ENCODE peak calls at places on chromosomes 3 and 15, in ten cellular contexts. B is RPMI7951; I is AG09309; Q is fibroblast of the aortic adventitia; O is cardiac muscle cell; H is CD4-positive, alpha-beta T cell; E is GM03348; J is endothelial cell; F is HT1080; W is NCI-H1092. M is an unnamed sample.

GRCh38 chr3:17905996-17906395 is 163.6 kb upstream of the TBC1D5 start:
- DNase-seq in I (no peak), J (no peak), E (no peak), Q (no peak), F (peak), H (no peak), W (no peak), O (no peak), B (peak), M (no peak)

GRCh38 chr15:78241017-78241416 is 6.7 kb upstream of the ACSBG1 start:
- DNase-seq in J (peak), E (peak), I (peak), Q (peak), O (peak), F (peak), B (peak), H (peak), W (peak), M (no peak)

GRCh38 chr3:185176756-185177359 is 24.0 kb upstream of the C3orf70 start:
- DNase-seq in W (peak), J (peak), B (peak), I (no peak), F (peak), H (no peak), E (peak), Q (peak), O (peak), M (peak)

GRCh38 chr3:8780279-8780678 is 10.9 kb upstream of the OXTR start:
- DNase-seq in Q (no peak), B (no peak), E (no peak), I (no peak), F (no peak), H (no peak), W (no peak), O (no peak), J (no peak), M (no peak)

GRCh38 chr15:93291380-93291779 is 202.4 kb upstream of the RGMA start:
- DNase-seq in F (no peak), B (no peak), J (no peak), I (no peak), Q (no peak), E (no peak), W (no peak), H (no peak), O (no peak), M (no peak)

GRCh38 chr3:195365371-195365770 is 77.4 kb downstream of the ACAP2 start:
- DNase-seq in E (no peak), J (no peak), I (no peak), H (no peak), Q (no peak), B (no peak), F (peak), O (no peak), W (no peak), M (no peak)

GRCh38 chr15:59644757-59645156 is 12.6 kb downstream of the GTF2A2 start:
- DNase-seq in B (no peak), E (no peak), H (no peak), O (no peak), W (no peak), I (no peak), Q (no peak), F (no peak), J (no peak), M (no peak)

GRCh38 chr15:101497484-101498034 is 8.1 kb upstream of the PCSK6 start:
- DNase-seq in B (no peak), H (no peak), I (no peak), J (no peak), O (no peak), E (no peak), W (no peak), Q (no peak), F (no peak), M (no peak)

GRCh38 chr15:81948751-81949150 is 97.1 kb downstream of the MEX3B start:
- DNase-seq in H (no peak), W (no peak), Q (no peak), B (peak), O (no peak), J (no peak), F (peak), I (no peak), E (no peak), M (no peak)

GRCh38 chr3:51715231-51716058 is 8.6 kb downstream of the GRM2 start:
- DNase-seq in B (no peak), J (no peak), I (no peak), W (no peak), Q (no peak), H (no peak), F (no peak), O (no peak), E (no peak), M (no peak)

GRCh38 chr3:51777985-51778384 is 1.1 kb downstream of the IQCF6 start:
- DNase-seq in O (no peak), E (no peak), H (no peak), Q (no peak), B (peak), F (no peak), J (no peak), I (no peak), W (peak), M (no peak)

GRCh38 chr3:53804697-53805462 is 41.3 kb downstream of the CHDH start:
- DNase-seq in I (peak), E (peak), W (no peak), H (no peak), F (peak), Q (peak), J (no peak), B (peak), O (peak), M (peak)

GRCh38 chr15:50176869-50177268 is 5.1 kb upstream of the SLC27A2 start:
- DNase-seq in W (no peak), E (no peak), H (no peak), O (peak), I (no peak), B (no peak), J (no peak), Q (no peak), F (no peak), M (no peak)

GRCh38 chr3:124121379-124122336 is 129.7 kb upstream of the ROPN1 start:
- DNase-seq in H (no peak), Q (no peak), I (no peak), W (no peak), J (no peak), F (no peak), O (no peak), B (no peak), E (no peak), M (no peak)

GRCh38 chr3:46261926-46262594 is 19.8 kb downstream of the CCR3 start:
- DNase-seq in W (no peak), Q (peak), J (no peak), H (no peak), B (peak), I (no peak), F (no peak), O (no peak), E (no peak), M (no peak)

GRCh38 chr3:50324351-50325144 is 2.0 kb upstream of the HYAL2 start:
- DNase-seq in F (peak), O (peak), H (peak), Q (peak), W (peak), J (peak), I (no peak), B (peak), E (peak), M (no peak)

GRCh38 chr3:113275876-113276580 is 64.7 kb downstream of the BOC start:
- DNase-seq in B (peak), O (peak), F (peak), W (peak), J (no peak), E (peak), I (peak), H (no peak), Q (peak), M (peak)

GRCh38 chr3:134423153-134423552 is 48.9 kb upstream of the AMOTL2 start:
- DNase-seq in B (peak), F (peak), O (peak), E (peak), W (peak), H (no peak), I (no peak), Q (peak), J (no peak), M (no peak)

GRCh38 chr3:158127250-158128219 is 17.6 kb downstream of the RSRC1 start:
- DNase-seq in O (peak), W (no peak), E (no peak), I (no peak), H (no peak), F (peak), Q (peak), J (no peak), B (peak), M (no peak)

GRCh38 chr15:99955532-99955931 is 222.3 kb upstream of the LYSMD4 start:
- DNase-seq in H (no peak), Q (no peak), O (no peak), I (no peak), F (no peak), E (peak), W (no peak), B (no peak), J (no peak), M (no peak)

GRCh38 chr3:69739204-69740102 is at the start of gene MITF:
- DNase-seq in W (no peak), H (no peak), E (peak), Q (peak), I (peak), F (peak), B (peak), O (peak), J (peak), M (peak)

M was measured in foreskin melanocyte.